ENCODE peak calls at places on chromosomes 5 and 9, in ten cellular contexts. D, O, N, P, K, Y, E, M, W and H are unnamed samples.

GRCh38 chr5:146606838-146607237 is 90.8 kb upstream of the GPR151 start:
- DNase-seq in D (no peak), O (no peak), N (no peak), P (peak), K (no peak), Y (no peak), E (no peak), M (no peak), W (no peak), H (no peak)

GRCh38 chr9:111676116-111676515 is 14.7 kb downstream of the GNG10 start:
- DNase-seq in D (no peak), O (no peak), N (no peak), P (no peak), K (no peak), Y (no peak), E (no peak), M (no peak), W (no peak), H (no peak)

GRCh38 chr9:27303219-27303618 is 6.3 kb upstream of the EQTN start:
- DNase-seq in D (no peak), O (no peak), N (no peak), P (no peak), K (peak), Y (no peak), E (no peak), M (peak), W (no peak), H (no peak)

GRCh38 chr5:171647043-171647899 is 138.3 kb upstream of the SMIM23 start:
- DNase-seq in D (peak), O (no peak), N (no peak), P (peak), K (peak), Y (no peak), E (no peak), M (peak), W (no peak), H (no peak)

GRCh38 chr5:91486638-91487037 is 103.5 kb upstream of the ARRDC3 start:
- DNase-seq in D (no peak), O (no peak), N (no peak), P (no peak), K (no peak), Y (no peak), E (no peak), M (peak), W (no peak), H (no peak)

GRCh38 chr9:92988215-92988731 is 41.0 kb downstream of the FGD3 start:
- DNase-seq in D (no peak), O (no peak), N (no peak), P (no peak), K (no peak), Y (no peak), E (no peak), M (no peak), W (no peak), H (no peak)

GRCh38 chr9:119961774-119962408 is 592.7 kb upstream of the BRINP1 start:
- DNase-seq in D (no peak), O (no peak), N (peak), P (no peak), K (peak), Y (peak), E (peak), M (peak), W (no peak), H (no peak)

GRCh38 chr9:16787724-16788123 is 82.7 kb downstream of the BNC2 start:
- DNase-seq in D (no peak), O (no peak), N (no peak), P (no peak), K (no peak), Y (no peak), E (no peak), M (no peak), W (no peak), H (no peak)

GRCh38 chr9:37408933-37409710 is 13.4 kb upstream of the GRHPR start:
- DNase-seq in D (no peak), O (peak), N (no peak), P (no peak), K (no peak), Y (no peak), E (peak), M (no peak), W (peak), H (no peak)

GRCh38 chr5:133873454-133873853 is 95.0 kb downstream of the C5orf15 start:
- DNase-seq in D (no peak), O (no peak), N (no peak), P (no peak), K (no peak), Y (no peak), E (no peak), M (no peak), W (no peak), H (no peak)

GRCh38 chr5:146151970-146152369 is 30.5 kb downstream of the LARS1 start:
- DNase-seq in D (no peak), O (no peak), N (no peak), P (no peak), K (no peak), Y (no peak), E (no peak), M (no peak), W (no peak), H (no peak)

GRCh38 chr5:150488519-150489357 is 19.2 kb upstream of the NDST1 start:
- DNase-seq in D (no peak), O (no peak), N (peak), P (no peak), K (no peak), Y (no peak), E (no peak), M (peak), W (no peak), H (peak)

GRCh38 chr5:94503677-94504076 is 114.7 kb downstream of the KIAA0825 start:
- DNase-seq in D (no peak), O (no peak), N (no peak), P (no peak), K (no peak), Y (no peak), E (no peak), M (peak), W (no peak), H (no peak)

GRCh38 chr5:95920822-95921221 is 40.8 kb downstream of the ELL2 start:
- DNase-seq in D (no peak), O (no peak), N (no peak), P (no peak), K (no peak), Y (no peak), E (no peak), M (no peak), W (no peak), H (no peak)